ENCODE peak calls at places on chromosomes 5 and 9, in four cellular contexts. Q, O, X and H are unnamed samples.

GRCh38 chr5:79235222-79235577 is 731 bp upstream of the JMY start:
- ATAC-seq in X (peak), Q (no peak), O (peak), H (no peak)

GRCh38 chr5:68147659-68148058 is 67.9 kb upstream of the PIK3R1 start:
- ATAC-seq in Q (no peak), O (no peak), X (peak), H (no peak)

GRCh38 chr5:173331956-173332479 is 3.8 kb upstream of the STC2 start:
- ATAC-seq in X (peak), Q (peak), O (peak), H (peak)

GRCh38 chr9:87497080-87497603 is 525 bp upstream of the DAPK1 start:
- ATAC-seq in O (no peak), Q (no peak), X (no peak), H (no peak)

GRCh38 chr9:18504707-18505106 is 30.8 kb downstream of the ADAMTSL1 start:
- ATAC-seq in O (no peak), X (no peak), Q (no peak), H (no peak)

GRCh38 chr9:112380771-112381181 is 868 bp downstream of the HSDL2 start:
- ATAC-seq in O (peak), Q (no peak), X (peak), H (no peak)

GRCh38 chr5:56112526-56113121 is 117.9 kb upstream of the IL6ST start:
- ATAC-seq in Q (no peak), X (no peak), O (no peak), H (no peak)

GRCh38 chr5:109939109-109939682 is 249.5 kb downstream of the MAN2A1 start:
- ATAC-seq in X (no peak), O (no peak), Q (no peak), H (no peak)

GRCh38 chr9:87324613-87325194 is 173.0 kb upstream of the DAPK1 start:
- ATAC-seq in O (peak), Q (no peak), X (peak), H (peak)

GRCh38 chr9:89993678-89994630 is 389.1 kb downstream of the GADD45G start:
- ATAC-seq in X (no peak), Q (peak), O (no peak), H (peak)

GRCh38 chr5:77425998-77426659 is 66.0 kb downstream of the WDR41 start:
- ATAC-seq in Q (peak), X (no peak), O (no peak), H (peak)

GRCh38 chr9:89461302-89461701 is 36.6 kb downstream of the SEMA4D start:
- ATAC-seq in O (no peak), Q (no peak), X (no peak), H (no peak)

GRCh38 chr5:150355791-150356190 is 1.7 kb upstream of the TCOF1 start:
- ATAC-seq in O (no peak), X (no peak), Q (no peak), H (no peak)

GRCh38 chr9:89376741-89377140 is 58.4 kb downstream of the SECISBP2 start:
- ATAC-seq in X (no peak), Q (no peak), O (no peak), H (no peak)

GRCh38 chr5:58968350-58968749 is 385.5 kb downstream of the RAB3C start:
- ATAC-seq in O (no peak), X (no peak), Q (no peak), H (no peak)

GRCh38 chr5:165620394-165620793 is 2115.0 kb downstream of the MAT2B start:
- ATAC-seq in O (no peak), X (no peak), Q (peak), H (peak)

GRCh38 chr5:82018462-82018861 is 46.6 kb downstream of the ATG10 start:
- ATAC-seq in X (peak), O (peak), Q (no peak), H (no peak)

GRCh38 chr9:131738838-131739191 is 1.1 kb downstream of the RAPGEF1 start:
- ATAC-seq in O (peak), Q (no peak), X (peak), H (no peak)

GRCh38 chr9:137762414-137763061 is 115.0 kb upstream of the CACNA1B start:
- ATAC-seq in Q (no peak), O (no peak), X (peak), H (peak)

GRCh38 chr5:134020188-134020587 is 15.4 kb upstream of the VDAC1 start:
- ATAC-seq in Q (no peak), O (no peak), X (no peak), H (no peak)

GRCh38 chr5:122141751-122142150 is 12.4 kb downstream of the ZNF474 start:
- ATAC-seq in X (no peak), Q (no peak), O (peak), H (no peak)

GRCh38 chr5:33041586-33041985 is 330.5 kb downstream of the NPR3 start:
- ATAC-seq in Q (peak), O (no peak), X (no peak), H (no peak)

GRCh38 chr9:33329996-33330395 is 39.7 kb downstream of the NFX1 start:
- ATAC-seq in O (no peak), X (no peak), Q (no peak), H (no peak)

GRCh38 chr9:127963359-127964064 is 17.3 kb downstream of the EEIG1 start:
- ATAC-seq in X (no peak), Q (no peak), O (no peak), H (no peak)

GRCh38 chr9:129910628-129911567 is 75.6 kb downstream of the USP20 start:
- ATAC-seq in Q (peak), X (no peak), O (peak), H (peak)

GRCh38 chr9:130235558-130236435 is 29.8 kb upstream of the HMCN2 start:
- ATAC-seq in X (peak), Q (peak), O (peak), H (peak)

GRCh38 chr5:5221731-5222130 is 81.6 kb downstream of the ADAMTS16 start:
- ATAC-seq in O (no peak), X (no peak), Q (no peak), H (no peak)

GRCh38 chr9:128250839-128251558 is 24.8 kb downstream of the GOLGA2 start:
- ATAC-seq in Q (no peak), O (peak), X (no peak), H (no peak)

GRCh38 chr9:106920701-106921283 is 57.8 kb downstream of the ZNF462 start:
- ATAC-seq in X (peak), Q (no peak), O (no peak), H (no peak)

GRCh38 chr9:123070210-123070609 is 36.7 kb downstream of the GPR21 start:
- ATAC-seq in O (no peak), X (peak), Q (no peak), H (no peak)

GRCh38 chr5:177479774-177480173 is 6.3 kb upstream of the DBN1 start:
- ATAC-seq in Q (no peak), X (no peak), O (no peak), H (no peak)

GRCh38 chr9:130195638-130196037 is 23.4 kb downstream of the NCS1 start:
- ATAC-seq in Q (no peak), X (no peak), O (no peak), H (no peak)

GRCh38 chr9:129392093-129392541 is 214.1 kb upstream of the IER5L start:
- ATAC-seq in Q (no peak), X (no peak), O (no peak), H (no peak)

GRCh38 chr5:125412051-125412560 is 665.7 kb upstream of the ZNF608 start:
- ATAC-seq in O (no peak), Q (no peak), X (peak), H (no peak)

GRCh38 chr5:109486200-109486804 is 76.5 kb upstream of the PJA2 start:
- ATAC-seq in Q (peak), O (no peak), X (no peak), H (no peak)

DNA sequence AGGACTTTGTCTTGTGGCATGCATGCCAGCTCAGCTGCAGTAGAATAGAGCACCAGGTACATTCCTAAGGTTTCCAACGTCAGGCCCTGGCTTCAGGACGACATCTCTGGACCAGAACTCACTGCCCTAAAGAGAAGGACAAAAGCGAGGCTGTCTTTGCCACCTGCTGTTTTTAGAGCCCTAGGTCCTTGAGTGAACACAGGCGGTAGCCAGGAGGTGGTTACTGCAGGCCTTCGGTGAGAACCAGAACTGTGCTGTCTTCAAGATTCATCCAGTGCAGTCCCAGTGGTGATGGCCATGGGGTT is 288.9 kb upstream of the CDH18 start:
- ATAC-seq in X (no peak), Q (no peak), O (no peak), H (no peak)
- TF ChIP-seq POLR2AphosphoS5 in X (no peak), Q (no peak), O (no peak), H (no peak)

GRCh38 chr9:99336005-99336404 is 113.9 kb downstream of the SEC61B start:
- ATAC-seq in Q (no peak), O (no peak), X (peak), H (no peak)
- TF ChIP-seq CTCF in Q (no peak), O (no peak), X (no peak), H (no peak)

GRCh38 chr5:138138949-138139775 is at the start of gene NME5:
- ATAC-seq in X (peak), O (peak), Q (peak), H (peak)
- TF ChIP-seq EP300 in X (no peak), O (no peak), Q (no peak), H (no peak)

GRCh38 chr9:4297795-4298254 is 2.0 kb downstream of the GLIS3 start:
- ATAC-seq in X (peak), Q (peak), O (peak), H (peak)

GRCh38 chr9:4296217-4296616 is 3.7 kb downstream of the GLIS3 start:
- ATAC-seq in O (no peak), X (no peak), Q (no peak), H (no peak)

GRCh38 chr9:4299006-4299795 is 667 bp downstream of the GLIS3 start:
- ATAC-seq in O (no peak), X (no peak), Q (no peak), H (no peak)

GRCh38 chr9:4297151-4297794 is 2.6 kb downstream of the GLIS3 start:
- ATAC-seq in Q (peak), O (peak), X (peak), H (peak)

GRCh38 chr9:4298255-4299005 is 1.4 kb downstream of the GLIS3 start:
- ATAC-seq in Q (no peak), X (peak), O (no peak), H (no peak)
- TF ChIP-seq POLR2AphosphoS5 in Q (no peak), X (no peak), O (no peak), H (no peak)

DNA sequence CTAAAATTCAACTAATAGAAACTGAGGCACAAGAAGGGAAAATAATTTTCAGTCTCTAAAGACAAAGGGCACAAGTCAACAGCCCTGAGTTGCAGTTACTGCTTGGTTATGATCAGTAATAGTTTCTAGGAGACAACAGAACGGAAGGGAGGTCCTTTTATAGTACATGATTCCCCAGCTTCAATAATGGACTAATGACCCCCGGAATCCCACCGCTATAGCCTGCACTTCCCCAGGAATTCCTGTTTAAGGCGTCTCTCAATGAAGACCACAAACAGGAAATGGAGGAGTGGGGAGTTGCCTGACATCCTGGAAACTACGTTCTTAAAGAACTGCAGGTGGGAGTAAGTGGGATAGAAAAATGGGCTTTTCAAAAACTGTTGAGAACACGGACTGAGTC is 60.6 kb downstream of the DIAPH1 start:
- ATAC-seq in O (no peak), X (peak), Q (no peak), H (no peak)
- TF ChIP-seq CTCF in O (no peak), X (no peak), Q (no peak), H (no peak)

GRCh38 chr5:123813937-123814624 is 302.1 kb downstream of the CSNK1G3 start:
- ATAC-seq in X (peak), O (no peak), Q (peak), H (no peak)
- TF ChIP-seq EP300 in X (no peak), O (no peak), Q (peak), H (no peak)

GRCh38 chr5:14200312-14200990 is 57.3 kb downstream of the TRIO start:
- ATAC-seq in O (no peak), Q (no peak), X (no peak), H (no peak)

GRCh38 chr5:14204011-14204670 is 61.0 kb downstream of the TRIO start:
- ATAC-seq in X (no peak), O (no peak), Q (no peak), H (no peak)

GRCh38 chr5:14201325-14202061 is 58.4 kb downstream of the TRIO start:
- ATAC-seq in Q (no peak), O (no peak), X (no peak), H (no peak)

GRCh38 chr5:14204785-14205321 is 61.7 kb downstream of the TRIO start:
- ATAC-seq in O (no peak), X (no peak), Q (peak), H (peak)

DNA sequence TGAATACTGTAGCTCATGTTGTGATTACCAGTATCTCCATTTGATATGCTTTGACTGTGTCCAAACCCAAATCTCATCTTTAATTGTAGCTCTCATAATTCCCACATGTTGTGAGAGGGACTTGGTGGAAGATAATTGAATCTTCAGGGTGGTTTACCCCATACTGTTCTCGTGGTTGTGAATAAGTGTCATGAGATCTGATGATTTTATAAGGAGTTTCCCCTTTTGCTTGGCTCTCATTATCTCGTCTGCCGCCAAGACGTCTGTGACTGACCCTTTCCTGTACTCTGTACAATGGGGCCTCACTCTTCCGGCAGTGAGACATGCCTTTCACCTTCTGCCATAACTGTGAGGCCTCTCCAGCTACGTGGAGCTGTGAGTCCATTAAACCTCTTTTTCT is 59.3 kb downstream of the TRIO start:
- ATAC-seq in O (peak), Q (no peak), X (peak), H (no peak)
- TF ChIP-seq POLR2AphosphoS5 in O (no peak), Q (peak), X (peak), H (no peak)